ENCODE peak calls at places on chromosome 15, in seven cellular contexts. U is H1, O is HCT116, G is fibroblast of lung, Z is mammary epithelial cell, C is mesenchymal stem cell, V is GM23248. D is an unnamed sample.

GRCh38 chr15:34855397-34855796 is 60.0 kb upstream of the ACTC1 start:
- DNase-seq in U (no peak), O (no peak), G (peak), Z (peak), C (peak), V (peak), D (peak)

GRCh38 chr15:82158811-82159210 is 103.7 kb downstream of the EFL1 start:
- DNase-seq in U (no peak), O (no peak), G (no peak), Z (no peak), C (no peak), V (no peak), D (peak)

GRCh38 chr15:61088675-61089074 is 140.4 kb downstream of the RORA start:
- DNase-seq in U (no peak), O (no peak), G (no peak), Z (no peak), C (no peak), V (no peak), D (no peak)

GRCh38 chr15:65824031-65824743 is 32.1 kb upstream of the DENND4A start:
- DNase-seq in U (peak), O (peak), G (peak), Z (peak), C (peak), V (peak), D (peak)

GRCh38 chr15:23599053-23599452 is 33.6 kb downstream of the MKRN3 start:
- DNase-seq in U (no peak), O (no peak), G (no peak), Z (no peak), C (no peak), V (no peak), D (no peak)

GRCh38 chr15:88615303-88616107 is 5.6 kb upstream of the AEN start:
- DNase-seq in U (peak), O (no peak), G (no peak), Z (no peak), C (no peak), V (no peak), D (no peak)

GRCh38 chr15:61518191-61518950 is 289.3 kb upstream of the RORA start:
- DNase-seq in U (no peak), O (no peak), G (no peak), Z (peak), C (no peak), V (no peak), D (peak)

GRCh38 chr15:81729340-81729739 is 316.5 kb downstream of the MEX3B start:
- DNase-seq in U (no peak), O (no peak), G (no peak), Z (no peak), C (no peak), V (no peak), D (no peak)

GRCh38 chr15:45023659-45024320 is 795 bp downstream of the SORD start:
- DNase-seq in U (no peak), O (no peak), G (peak), Z (peak), C (no peak), V (peak), D (peak)

GRCh38 chr15:31346367-31347066 is 19.9 kb downstream of the KLF13 start:
- DNase-seq in U (no peak), O (no peak), G (no peak), Z (no peak), C (no peak), V (no peak), D (no peak)

GRCh38 chr15:55741592-55742497 is 1.1 kb downstream of the PRTG start:
- DNase-seq in U (peak), O (no peak), G (no peak), Z (peak), C (peak), V (no peak), D (peak)

GRCh38 chr15:31223478-31224350 is 102.9 kb upstream of the KLF13 start:
- DNase-seq in U (peak), O (no peak), G (peak), Z (no peak), C (no peak), V (no peak), D (no peak)

GRCh38 chr15:91946914-91947313 is 93.4 kb downstream of the SLCO3A1 start:
- DNase-seq in U (no peak), O (no peak), G (no peak), Z (no peak), C (peak), V (no peak), D (no peak)

GRCh38 chr15:63233667-63234419 is 43.6 kb upstream of the APH1B start:
- DNase-seq in U (no peak), O (no peak), G (peak), Z (no peak), C (peak), V (peak), D (peak)

GRCh38 chr15:29437888-29438713 is 168.5 kb upstream of the NSMCE3 start:
- DNase-seq in U (no peak), O (no peak), G (no peak), Z (no peak), C (no peak), V (no peak), D (peak)

GRCh38 chr15:61444585-61444984 is 215.5 kb upstream of the RORA start:
- DNase-seq in U (no peak), O (no peak), G (no peak), Z (no peak), C (no peak), V (no peak), D (no peak)

GRCh38 chr15:56369234-56369633 is 4.0 kb downstream of the TEX9 start:
- DNase-seq in U (no peak), O (no peak), G (no peak), Z (peak), C (no peak), V (no peak), D (no peak)

GRCh38 chr15:66477011-66477410 is 20.6 kb downstream of the SNAPC5 start:
- DNase-seq in U (no peak), O (no peak), G (no peak), Z (no peak), C (no peak), V (no peak), D (no peak)

GRCh38 chr15:64865998-64866520 is 24.3 kb downstream of the PLEKHO2 start:
- DNase-seq in U (no peak), O (no peak), G (peak), Z (peak), C (peak), V (peak), D (no peak)

GRCh38 chr15:45495588-45495987 is 27.0 kb downstream of the SLC30A4 start:
- DNase-seq in U (no peak), O (no peak), G (no peak), Z (no peak), C (no peak), V (no peak), D (no peak)

GRCh38 chr15:38795471-38796245 is 231.0 kb upstream of the RASGRP1 start:
- DNase-seq in U (no peak), O (no peak), G (no peak), Z (no peak), C (no peak), V (peak), D (no peak)

GRCh38 chr15:55420171-55420871 is 12.0 kb downstream of the PIERCE2 start:
- DNase-seq in U (no peak), O (no peak), G (no peak), Z (no peak), C (no peak), V (no peak), D (no peak)

GRCh38 chr15:41961014-41961518 is 11.3 kb downstream of the EHD4 start:
- DNase-seq in U (no peak), O (no peak), G (no peak), Z (peak), C (no peak), V (peak), D (peak)

GRCh38 chr15:63041982-63042878 is at the start of gene TPM1:
- DNase-seq in U (peak), O (no peak), G (peak), Z (peak), C (peak), V (peak), D (peak)

GRCh38 chr15:69225355-69226027 is 65.1 kb downstream of the GLCE start:
- DNase-seq in U (no peak), O (peak), G (peak), Z (peak), C (peak), V (peak), D (peak)

GRCh38 chr15:31361764-31362120 is 35.1 kb downstream of the KLF13 start:
- DNase-seq in U (no peak), O (no peak), G (peak), Z (no peak), C (no peak), V (no peak), D (no peak)

GRCh38 chr15:41585140-41586047 is 26.4 kb downstream of the TYRO3 start:
- DNase-seq in U (peak), O (no peak), G (peak), Z (peak), C (peak), V (peak), D (peak)

GRCh38 chr15:63186065-63186464 is 3.3 kb upstream of the RAB8B start:
- DNase-seq in U (no peak), O (no peak), G (peak), Z (peak), C (peak), V (peak), D (peak)

DNA sequence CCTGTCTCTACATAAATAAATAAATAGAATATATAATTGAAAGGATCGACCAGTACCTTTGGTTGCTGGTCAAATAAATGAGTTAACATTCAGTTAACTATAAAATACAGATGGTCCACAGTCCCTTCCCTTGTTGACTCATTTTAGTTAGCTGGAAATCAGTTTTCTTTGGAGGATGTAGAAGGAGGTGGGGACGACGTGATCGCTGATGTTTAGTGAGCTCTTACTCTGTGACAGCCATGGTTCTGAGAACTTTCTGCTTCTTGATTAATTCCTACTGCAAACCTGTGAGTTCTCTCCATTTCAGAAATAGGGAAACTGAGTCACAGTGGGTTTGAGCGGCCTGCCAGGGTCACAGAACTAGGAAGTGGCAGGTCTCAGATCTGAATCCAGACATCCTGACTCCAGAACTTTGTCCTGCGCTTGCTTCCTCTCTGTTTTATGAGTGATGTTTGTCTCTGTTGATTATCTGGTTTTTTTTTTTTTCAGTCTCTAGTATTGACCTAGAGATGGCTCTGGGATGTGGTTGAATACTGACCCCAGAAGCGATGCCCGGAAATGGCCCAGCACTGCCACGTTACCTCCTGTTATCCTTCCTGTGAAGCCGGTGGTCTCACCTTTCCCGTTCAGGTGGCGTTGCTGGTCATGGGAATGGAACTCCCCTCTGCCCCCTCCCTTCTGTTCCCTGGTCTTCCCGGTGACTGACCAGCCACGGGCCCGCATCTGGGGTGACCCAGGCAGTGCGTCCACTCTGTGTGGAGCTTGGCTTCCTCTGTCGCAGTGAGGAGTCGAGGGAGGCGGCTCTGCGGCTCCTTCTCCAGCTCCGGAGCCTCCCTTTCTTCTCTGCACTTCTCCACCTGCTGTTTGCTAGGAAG is 18.2 kb downstream of the SYNM start:
- DNase-seq in U (no peak), O (no peak), G (no peak), Z (no peak), C (peak), V (no peak), D (peak)
- H2AFZ ChIP-seq in U (no peak), O (no peak), G (no peak), Z (peak), C (no peak), V (peak), D (peak)

GRCh38 chr15:77667351-77667750 is 34.6 kb upstream of the LINGO1 start:
- DNase-seq in U (no peak), O (no peak), G (no peak), Z (no peak), C (no peak), V (no peak), D (no peak)
- H3K9ac ChIP-seq in U (no peak), O (no peak), G (no peak), Z (no peak), C (no peak), V (no peak), D (no peak)

DNA sequence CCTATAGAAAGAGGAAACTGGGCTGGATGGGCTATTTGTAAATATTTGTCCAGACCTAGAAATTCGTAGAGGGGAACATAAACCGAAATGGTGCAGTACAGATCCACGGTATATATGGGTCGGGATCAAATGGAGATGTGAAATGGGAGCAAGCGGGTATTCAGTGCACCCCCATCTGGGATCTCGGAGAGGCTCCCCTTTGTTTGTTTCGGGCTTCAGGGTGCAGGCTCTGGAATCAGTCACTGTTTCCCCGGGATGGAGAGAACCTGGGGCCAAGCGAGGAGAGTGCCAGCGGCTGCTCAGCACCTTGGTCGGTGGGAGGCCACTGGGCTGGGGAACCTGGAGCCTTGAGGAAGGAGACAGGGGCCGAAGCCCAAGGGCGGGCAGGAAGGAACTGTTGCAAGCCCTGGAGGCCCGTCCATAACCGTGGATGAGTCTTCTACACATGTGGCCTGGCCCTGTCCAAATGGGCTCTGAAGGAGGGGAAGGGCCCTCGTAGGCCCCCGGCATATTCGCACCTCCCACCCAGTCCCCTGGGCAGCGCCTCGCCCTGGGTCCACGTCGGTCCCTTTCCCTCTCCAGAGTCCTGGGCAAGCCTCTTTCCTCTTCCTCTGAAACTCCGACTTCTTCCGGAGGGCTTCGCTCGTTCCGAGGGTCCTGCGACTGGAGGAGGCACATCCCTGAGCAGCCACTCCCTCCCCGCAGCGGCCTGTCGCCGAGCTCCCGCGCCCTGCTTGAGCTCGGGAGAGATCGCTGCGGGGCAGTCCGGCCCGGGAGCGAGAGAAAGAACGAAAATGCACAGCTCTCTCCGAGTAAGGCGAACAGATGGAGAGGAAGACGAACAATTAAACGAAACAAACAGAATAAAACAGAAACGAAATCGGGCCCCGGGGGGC is 3.0 kb downstream of the ISL2 start:
- DNase-seq in U (peak), O (no peak), G (peak), Z (no peak), C (peak), V (peak), D (no peak)
- H3K4me2 ChIP-seq in U (peak), O (no peak), G (peak), Z (peak), C (peak), V (peak), D (no peak)

DNA sequence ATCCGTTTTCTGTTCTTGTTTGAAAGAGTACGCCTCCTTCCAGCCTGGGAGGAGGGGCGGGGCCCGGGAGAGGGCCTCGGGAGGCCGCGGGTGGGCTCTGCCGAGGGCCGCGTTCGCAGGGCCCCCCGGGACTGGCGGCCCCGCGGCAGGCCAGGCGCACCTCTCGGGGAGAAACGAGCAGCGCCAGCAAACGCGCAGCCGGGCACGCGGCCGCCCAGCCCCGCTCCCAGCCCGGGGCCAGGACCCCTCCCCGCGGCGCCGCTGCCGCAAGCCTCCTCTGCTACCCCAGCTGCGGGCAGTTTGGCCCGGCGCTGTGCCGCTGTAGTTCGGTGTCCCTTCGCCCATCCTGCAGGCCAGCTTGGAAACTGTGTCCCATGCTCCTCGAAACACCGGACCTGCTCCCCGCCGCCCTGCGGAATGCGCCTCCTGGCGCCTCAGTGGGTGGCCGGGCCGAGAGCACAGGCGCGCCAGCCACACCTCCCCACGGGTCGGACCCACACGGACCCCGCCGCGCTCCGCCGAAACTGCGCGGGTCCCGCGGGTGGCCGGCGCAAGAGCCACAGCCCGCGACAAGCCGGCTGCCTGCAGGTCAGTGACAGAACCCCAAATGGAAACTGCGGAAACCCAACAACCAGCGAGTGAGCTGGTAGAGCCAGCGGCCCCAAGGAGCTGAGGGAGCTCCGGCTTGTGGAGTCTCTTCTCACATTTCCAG is 2.2 kb downstream of the OCA2 start:
- DNase-seq in U (peak), O (no peak), G (no peak), Z (no peak), C (no peak), V (peak), D (no peak)
- H2AFZ ChIP-seq in U (no peak), O (no peak), G (peak), Z (peak), C (no peak), V (peak), D (peak)

GRCh38 chr15:89749951-89750559 is 994 bp downstream of the MESP1 start:
- DNase-seq in U (no peak), O (no peak), G (no peak), Z (no peak), C (no peak), V (no peak), D (peak)
- H3K9ac ChIP-seq in U (no peak), O (peak), G (no peak), Z (no peak), C (peak), V (peak), D (peak)

GRCh38 chr15:84764585-84764984 is 16.2 kb downstream of the ZNF592 start:
- DNase-seq in U (no peak), O (no peak), G (no peak), Z (no peak), C (no peak), V (no peak), D (no peak)

GRCh38 chr15:84762840-84763572 is 14.6 kb downstream of the ZNF592 start:
- DNase-seq in U (no peak), O (no peak), G (no peak), Z (no peak), C (no peak), V (peak), D (no peak)

GRCh38 chr15:84766461-84767005 is 18.1 kb downstream of the ZNF592 start:
- DNase-seq in U (no peak), O (no peak), G (no peak), Z (peak), C (no peak), V (no peak), D (peak)

GRCh38 chr15:84765675-84766074 is 17.3 kb downstream of the ZNF592 start:
- DNase-seq in U (no peak), O (no peak), G (no peak), Z (no peak), C (no peak), V (no peak), D (no peak)

DNA sequence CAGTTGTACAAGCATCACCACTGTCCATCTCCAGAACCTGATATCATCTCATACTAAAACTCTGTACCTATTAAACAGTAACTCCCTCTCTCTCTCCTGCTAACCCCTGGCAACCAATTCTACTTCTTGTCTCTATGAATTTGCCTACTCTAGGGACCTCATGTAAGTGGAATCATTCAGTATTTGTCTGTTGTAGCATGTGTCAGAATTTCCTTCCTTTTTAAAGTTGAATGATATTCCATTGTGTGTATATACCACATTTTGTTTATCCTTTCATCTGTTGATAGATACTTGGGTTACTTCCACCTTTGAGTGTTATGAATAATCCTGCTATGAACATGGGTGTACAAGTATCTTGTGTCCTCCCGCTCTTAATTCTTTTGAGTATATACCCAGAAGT is 16.6 kb downstream of the ZNF592 start:
- DNase-seq in U (no peak), O (no peak), G (no peak), Z (no peak), C (no peak), V (no peak), D (no peak)
- H3K4me2 ChIP-seq in U (no peak), O (no peak), G (no peak), Z (no peak), C (no peak), V (no peak), D (no peak)

GRCh38 chr15:96585634-96586386 is 255.3 kb downstream of the NR2F2 start:
- DNase-seq in U (no peak), O (no peak), G (peak), Z (no peak), C (no peak), V (peak), D (peak)
- H2AFZ ChIP-seq in U (peak), O (no peak), G (no peak), Z (no peak), C (no peak), V (no peak), D (no peak)

D was measured in PC-3.